ENCODE peak calls at places on chromosomes 2 and 18, in five cellular contexts. One of them, this sample, is unnamed.

GRCh38 chr2:48039209-48039990 is 133.1 kb upstream of the FBXO11 start:
- DNase-seq in Caki2: no peak
- DNase-seq in HT-29: no peak
- DNase-seq in neural crest cell: no peak
- DNase-seq in endothelial cell: no peak
- DNase-seq in this sample: no peak

GRCh38 chr2:1656961-1657841 is 87.1 kb downstream of the PXDN start:
- DNase-seq in Caki2: no peak
- DNase-seq in HT-29: no peak
- DNase-seq in neural crest cell: no peak
- DNase-seq in endothelial cell: no peak
- DNase-seq in this sample: no peak

GRCh38 chr2:234121999-234122398 is 71.5 kb downstream of the SPP2 start:
- DNase-seq in Caki2: no peak
- DNase-seq in HT-29: no peak
- DNase-seq in neural crest cell: no peak
- DNase-seq in endothelial cell: no peak
- DNase-seq in this sample: no peak

GRCh38 chr18:64103979-64104378 is 44.9 kb downstream of the LINC00305 start:
- DNase-seq in Caki2: no peak
- DNase-seq in HT-29: peak; percentile 54
- DNase-seq in neural crest cell: no peak
- DNase-seq in endothelial cell: no peak
- DNase-seq in this sample: peak; percentile 31

GRCh38 chr2:152950125-152950524 is 231.7 kb downstream of the ARL6IP6 start:
- DNase-seq in Caki2: no peak
- DNase-seq in HT-29: peak; percentile 30
- DNase-seq in neural crest cell: peak; percentile 18
- DNase-seq in endothelial cell: peak; percentile 52
- DNase-seq in this sample: no peak

GRCh38 chr2:105081006-105081701 is 43.3 kb downstream of the MRPS9 start:
- DNase-seq in Caki2: no peak
- DNase-seq in HT-29: no peak
- DNase-seq in neural crest cell: no peak
- DNase-seq in endothelial cell: no peak
- DNase-seq in this sample: peak; percentile 5

GRCh38 chr2:192195548-192196418 is 1.1 kb upstream of the TMEFF2 start:
- DNase-seq in Caki2: no peak
- DNase-seq in HT-29: no peak
- DNase-seq in neural crest cell: peak; percentile 26
- DNase-seq in endothelial cell: peak; percentile 25
- DNase-seq in this sample: peak; percentile 53

GRCh38 chr2:127576433-127577207 is 41.1 kb downstream of the MYO7B start:
- DNase-seq in Caki2: no peak
- DNase-seq in HT-29: no peak
- DNase-seq in neural crest cell: no peak
- DNase-seq in endothelial cell: no peak
- DNase-seq in this sample: no peak

GRCh38 chr2:143034292-143035074 is 94.7 kb upstream of the ARHGAP15 start:
- DNase-seq in Caki2: peak; percentile 71
- DNase-seq in HT-29: peak; percentile 84
- DNase-seq in neural crest cell: peak; percentile 37
- DNase-seq in endothelial cell: peak; percentile 48
- DNase-seq in this sample: peak; percentile 89

GRCh38 chr18:28778706-28779105 is 601.8 kb upstream of the CDH2 start:
- DNase-seq in Caki2: no peak
- DNase-seq in HT-29: no peak
- DNase-seq in neural crest cell: no peak
- DNase-seq in endothelial cell: no peak
- DNase-seq in this sample: no peak

GRCh38 chr18:56068030-56068671 is 480.2 kb upstream of the TCF4 start:
- DNase-seq in Caki2: no peak
- DNase-seq in HT-29: no peak
- DNase-seq in neural crest cell: no peak
- DNase-seq in endothelial cell: no peak
- DNase-seq in this sample: no peak

GRCh38 chr2:148161909-148162308 is 141.0 kb downstream of the MBD5 start:
- DNase-seq in Caki2: no peak
- DNase-seq in HT-29: no peak
- DNase-seq in neural crest cell: no peak
- DNase-seq in endothelial cell: no peak
- DNase-seq in this sample: peak; percentile 57

GRCh38 chr2:212177724-212178123 is 360.9 kb downstream of the ERBB4 start:
- DNase-seq in Caki2: no peak
- DNase-seq in HT-29: peak; percentile 19
- DNase-seq in neural crest cell: no peak
- DNase-seq in endothelial cell: no peak
- DNase-seq in this sample: peak; percentile 68

GRCh38 chr2:76498387-76498786 is 787.7 kb upstream of the GCFC2 start:
- DNase-seq in Caki2: no peak
- DNase-seq in HT-29: no peak
- DNase-seq in neural crest cell: no peak
- DNase-seq in endothelial cell: no peak
- DNase-seq in this sample: no peak

GRCh38 chr2:230254152-230254881 is 28.8 kb downstream of the SP140 start:
- DNase-seq in Caki2: no peak
- DNase-seq in HT-29: no peak
- DNase-seq in neural crest cell: no peak
- DNase-seq in endothelial cell: no peak
- DNase-seq in this sample: no peak

GRCh38 chr2:58479557-58480120 is 238.5 kb upstream of the FANCL start:
- DNase-seq in Caki2: no peak
- DNase-seq in HT-29: no peak
- DNase-seq in neural crest cell: no peak
- DNase-seq in endothelial cell: no peak
- DNase-seq in this sample: peak; percentile 10

GRCh38 chr18:12595571-12596255 is 62.2 kb downstream of the SPIRE1 start:
- DNase-seq in Caki2: no peak
- DNase-seq in HT-29: no peak
- DNase-seq in neural crest cell: no peak
- DNase-seq in endothelial cell: no peak
- DNase-seq in this sample: no peak

GRCh38 chr2:129055829-129056228 is 737.2 kb upstream of the HS6ST1 start:
- DNase-seq in Caki2: no peak
- DNase-seq in HT-29: no peak
- DNase-seq in neural crest cell: no peak
- DNase-seq in endothelial cell: no peak
- DNase-seq in this sample: no peak

GRCh38 chr2:103991591-103991990 is 862.3 kb upstream of the POU3F3 start:
- DNase-seq in Caki2: peak; percentile 31
- DNase-seq in HT-29: peak; percentile 38
- DNase-seq in neural crest cell: no peak
- DNase-seq in endothelial cell: no peak
- DNase-seq in this sample: no peak

GRCh38 chr2:118913131-118913804 is 28.7 kb upstream of the MARCO start:
- DNase-seq in Caki2: peak; percentile 53
- DNase-seq in HT-29: no peak
- DNase-seq in neural crest cell: no peak
- DNase-seq in endothelial cell: no peak
- DNase-seq in this sample: no peak

GRCh38 chr18:50099725-50100414 is 95.1 kb downstream of the MYO5B start:
- DNase-seq in Caki2: peak; percentile 56
- DNase-seq in HT-29: peak; percentile 32
- DNase-seq in neural crest cell: no peak
- DNase-seq in endothelial cell: no peak
- DNase-seq in this sample: no peak

GRCh38 chr2:129248183-129248582 is 731.3 kb upstream of the RAB6C start:
- DNase-seq in Caki2: no peak
- DNase-seq in HT-29: no peak
- DNase-seq in neural crest cell: no peak
- DNase-seq in endothelial cell: no peak
- DNase-seq in this sample: peak; percentile 9

GRCh38 chr2:228654707-228655106 is 473.2 kb upstream of the SPHKAP start:
- DNase-seq in Caki2: no peak
- DNase-seq in HT-29: no peak
- DNase-seq in neural crest cell: no peak
- DNase-seq in endothelial cell: no peak
- DNase-seq in this sample: no peak

GRCh38 chr2:238381341-238382130 is 45.2 kb upstream of the ASB1 start:
- DNase-seq in Caki2: no peak
- DNase-seq in HT-29: no peak
- DNase-seq in neural crest cell: no peak
- DNase-seq in endothelial cell: no peak
- DNase-seq in this sample: no peak

GRCh38 chr18:21242141-21243040 is at the start of gene GREB1L:
- DNase-seq in Caki2: peak; percentile 63
- DNase-seq in HT-29: no peak
- DNase-seq in neural crest cell: peak; percentile 70
- DNase-seq in endothelial cell: peak; percentile 85
- DNase-seq in this sample: peak; percentile 87

GRCh38 chr2:24825883-24826800 is 32.9 kb downstream of the CENPO start:
- DNase-seq in Caki2: no peak
- DNase-seq in HT-29: no peak
- DNase-seq in neural crest cell: no peak
- DNase-seq in endothelial cell: no peak
- DNase-seq in this sample: no peak

GRCh38 chr2:225566798-225567197 is 167.3 kb downstream of the NYAP2 start:
- DNase-seq in Caki2: no peak
- DNase-seq in HT-29: peak; percentile 7
- DNase-seq in neural crest cell: no peak
- DNase-seq in endothelial cell: no peak
- DNase-seq in this sample: no peak

GRCh38 chr2:101698419-101699190 is 1.1 kb downstream of the MAP4K4 start:
- DNase-seq in Caki2: peak; percentile 45
- DNase-seq in HT-29: peak; percentile 34
- DNase-seq in neural crest cell: no peak
- DNase-seq in endothelial cell: no peak
- DNase-seq in this sample: peak; percentile 60

GRCh38 chr2:239291505-239292350 is 109.1 kb downstream of the HDAC4 start:
- DNase-seq in Caki2: no peak
- DNase-seq in HT-29: no peak
- DNase-seq in neural crest cell: peak; percentile 55
- DNase-seq in endothelial cell: peak; percentile 41
- DNase-seq in this sample: no peak

GRCh38 chr2:237156857-237157550 is 71.3 kb downstream of the COPS8 start:
- DNase-seq in Caki2: no peak
- DNase-seq in HT-29: no peak
- DNase-seq in neural crest cell: no peak
- DNase-seq in endothelial cell: no peak
- DNase-seq in this sample: no peak

GRCh38 chr18:21743166-21743831 is 2.7 kb downstream of the MIB1 start:
- DNase-seq in Caki2: no peak
- DNase-seq in HT-29: no peak
- DNase-seq in neural crest cell: no peak
- DNase-seq in endothelial cell: no peak
- DNase-seq in this sample: no peak

GRCh38 chr18:46622999-46623398 is 34.0 kb downstream of the LOXHD1 start:
- DNase-seq in Caki2: peak; percentile 11
- DNase-seq in HT-29: no peak
- DNase-seq in neural crest cell: no peak
- DNase-seq in endothelial cell: no peak
- DNase-seq in this sample: peak; percentile 41

GRCh38 chr2:167122389-167122788 is 234.1 kb downstream of the XIRP2 start:
- DNase-seq in Caki2: no peak
- DNase-seq in HT-29: no peak
- DNase-seq in neural crest cell: no peak
- DNase-seq in endothelial cell: no peak
- DNase-seq in this sample: no peak

This sample was measured in NCI-H82.